ENCODE peak calls at places on chromosomes 3 and 15, in four cellular contexts. U is NT2/D1, V is GM12878, N is HepG2. W is an unnamed sample.

GRCh38 chr3:17233398-17233800 is 348.6 kb downstream of the PLCL2 start:
- DNase-seq in U (peak; percentile 20), V (peak; percentile 51), N (peak; percentile 66), W (peak; percentile 56)

GRCh38 chr3:150220791-150221190 is 187.3 kb upstream of the TSC22D2 start:
- DNase-seq in U (no peak), V (no peak), N (no peak), W (no peak)

GRCh38 chr15:40985541-40986330 is 32.5 kb downstream of the CHAC1 start:
- DNase-seq in U (no peak), V (no peak), N (no peak), W (no peak)

GRCh38 chr15:48507416-48508065 is 138.0 kb downstream of the FBN1 start:
- DNase-seq in U (peak; percentile 47), V (peak; percentile 8), N (peak; percentile 43), W (peak; percentile 38)

GRCh38 chr15:70284438-70285214 is 186.9 kb upstream of the TLE3 start:
- DNase-seq in U (no peak), V (no peak), N (no peak), W (no peak)

GRCh38 chr3:46127503-46127902 is 80.6 kb downstream of the CCR1 start:
- DNase-seq in U (no peak), V (no peak), N (peak; percentile 3), W (no peak)

GRCh38 chr3:3200632-3201212 is 21.2 kb upstream of the CRBN start:
- DNase-seq in U (peak; percentile 65), V (peak; percentile 12), N (peak; percentile 71), W (peak; percentile 16)

GRCh38 chr15:77335298-77335697 is 84.6 kb downstream of the PEAK1 start:
- DNase-seq in U (no peak), V (no peak), N (no peak), W (no peak)

GRCh38 chr15:57090460-57090859 is 172.0 kb downstream of the TCF12 start:
- DNase-seq in U (no peak), V (no peak), N (no peak), W (peak; percentile 57)

GRCh38 chr3:146972726-146973125 is 367.6 kb upstream of the PLSCR5 start:
- DNase-seq in U (no peak), V (no peak), N (no peak), W (no peak)

GRCh38 chr3:99502871-99503270 is 135.5 kb upstream of the COL8A1 start:
- DNase-seq in U (no peak), V (no peak), N (no peak), W (no peak)

GRCh38 chr15:54033954-54034458 is 55.8 kb downstream of the UNC13C start:
- DNase-seq in U (no peak), V (no peak), N (no peak), W (no peak)

GRCh38 chr3:194187543-194187942 is 51.6 kb downstream of the HES1 start:
- DNase-seq in U (no peak), V (no peak), N (no peak), W (no peak)

GRCh38 chr3:101513419-101513986 is 491 bp upstream of the SENP7 start:
- DNase-seq in U (no peak), V (no peak), N (no peak), W (no peak)

GRCh38 chr3:33313331-33313730 is 36.1 kb downstream of the FBXL2 start:
- DNase-seq in U (no peak), V (no peak), N (no peak), W (no peak)

GRCh38 chr3:12170207-12170606 is 11.5 kb upstream of the TIMP4 start:
- DNase-seq in U (no peak), V (no peak), N (no peak), W (no peak)

GRCh38 chr3:43076857-43077256 is 29.0 kb downstream of the POMGNT2 start:
- DNase-seq in U (no peak), V (no peak), N (no peak), W (no peak)

GRCh38 chr15:35545316-35545824 is 595 bp downstream of the DPH6 start:
- DNase-seq in U (no peak), V (peak; percentile 16), N (peak; percentile 6), W (peak; percentile 33)

GRCh38 chr15:40112789-40113188 is 4.1 kb upstream of the BMF start:
- DNase-seq in U (no peak), V (no peak), N (no peak), W (no peak)

GRCh38 chr3:131708216-131708615 is 205.4 kb upstream of the MRPL3 start:
- DNase-seq in U (no peak), V (no peak), N (no peak), W (no peak)

DNA sequence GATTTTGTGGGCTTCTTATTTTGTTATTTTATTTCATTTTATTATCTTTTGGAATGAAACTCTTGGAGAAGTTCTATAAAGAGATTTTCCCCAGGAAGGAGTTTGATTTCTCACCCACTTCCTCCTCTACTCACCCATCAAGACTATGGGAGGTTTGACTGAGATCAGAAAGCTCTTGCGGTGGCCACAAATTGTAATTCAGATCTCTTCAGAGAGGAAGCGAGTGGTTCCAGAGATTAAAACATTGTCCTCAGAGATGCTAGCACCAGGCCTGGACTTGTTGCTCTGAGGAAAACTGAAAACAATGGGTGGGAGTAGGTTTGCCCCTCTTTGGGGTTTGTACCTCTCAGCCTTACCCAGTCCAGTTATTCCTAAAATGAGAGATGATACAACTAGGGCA is 8.1 kb upstream of the MUC13 start:
- DNase-seq in U (no peak), V (no peak), N (no peak), W (no peak)
- TF ChIP-seq SUZ12 in U (no peak), V (no peak), N (no peak), W (no peak)

GRCh38 chr15:33154366-33155166 is 39.9 kb downstream of the FMN1 start:
- DNase-seq in U (no peak), V (no peak), N (no peak), W (no peak)
- TF ChIP-seq SUZ12 in U (no peak), V (no peak), N (no peak), W (no peak)

GRCh38 chr15:30962079-30962478 is 29.3 kb downstream of the MTMR10 start:
- DNase-seq in U (no peak), V (no peak), N (no peak), W (no peak)
- TF ChIP-seq SUZ12 in U (no peak), V (no peak), N (no peak), W (no peak)

GRCh38 chr3:55735976-55736375 is 248.9 kb upstream of the WNT5A start:
- DNase-seq in U (no peak), V (no peak), N (no peak), W (no peak)
- TF ChIP-seq SUZ12 in U (no peak), V (no peak), N (no peak), W (no peak)

DNA sequence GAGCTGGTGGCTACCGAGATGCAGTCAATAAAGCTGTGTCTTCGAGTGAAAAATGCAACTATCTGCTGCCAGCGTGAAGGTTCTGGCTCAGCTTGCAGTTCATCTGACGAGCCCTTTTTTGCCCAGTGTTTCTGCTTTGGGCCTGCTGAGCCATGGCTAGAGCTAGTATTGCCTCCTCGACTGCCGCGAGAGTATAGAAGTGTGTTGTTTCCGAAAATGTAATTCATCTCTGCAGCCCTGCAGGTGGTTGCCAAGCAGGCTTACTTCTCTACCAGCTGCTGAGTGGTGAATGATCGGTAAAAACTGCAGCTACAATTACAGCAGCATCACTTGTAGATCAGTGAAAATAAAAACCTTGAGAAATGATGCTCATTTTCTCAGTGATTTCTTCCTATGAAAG is 114.8 kb downstream of the DLG1 start:
- DNase-seq in U (no peak), V (no peak), N (no peak), W (peak; percentile 7)
- TF ChIP-seq SUZ12 in U (no peak), V (no peak), N (no peak), W (no peak)

DNA sequence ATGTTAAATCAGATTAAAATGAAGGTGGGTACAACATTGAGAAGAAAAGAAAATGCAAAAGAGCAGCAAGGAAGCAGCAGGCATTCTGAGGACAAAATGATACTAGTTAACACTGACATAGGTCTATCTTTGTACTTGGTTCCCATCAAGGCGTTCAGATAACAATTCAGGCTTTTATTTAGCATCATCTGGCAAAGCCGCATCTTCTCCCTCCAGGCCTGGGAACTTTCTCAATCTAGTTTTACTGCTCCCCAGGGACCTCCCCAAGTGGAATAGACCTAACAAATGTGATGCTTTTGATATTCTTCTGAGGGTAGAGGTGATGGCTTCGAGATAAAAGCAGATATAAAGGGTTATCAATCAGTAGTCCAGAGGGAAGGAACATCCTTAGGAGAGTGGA is 130.6 kb downstream of the C3orf38 start:
- DNase-seq in U (no peak), V (no peak), N (no peak), W (no peak)
- TF ChIP-seq SUZ12 in U (no peak), V (no peak), N (no peak), W (no peak)

GRCh38 chr15:47384316-47384715 is 333.0 kb upstream of the SEMA6D start:
- DNase-seq in U (no peak), V (no peak), N (no peak), W (no peak)
- TF ChIP-seq SUZ12 in U (no peak), V (no peak), N (no peak), W (no peak)

GRCh38 chr3:38138347-38139190 is at the start of gene MYD88:
- DNase-seq in U (peak; percentile 36), V (no peak), N (peak; percentile 63), W (no peak)
- TF ChIP-seq SUZ12 in U (no peak), V (no peak), N (no peak), W (no peak)

GRCh38 chr15:60729850-60730458 is 251.0 kb upstream of the ICE2 start:
- DNase-seq in U (no peak), V (no peak), N (no peak), W (no peak)
- TF ChIP-seq SUZ12 in U (no peak), V (no peak), N (no peak), W (no peak)

DNA sequence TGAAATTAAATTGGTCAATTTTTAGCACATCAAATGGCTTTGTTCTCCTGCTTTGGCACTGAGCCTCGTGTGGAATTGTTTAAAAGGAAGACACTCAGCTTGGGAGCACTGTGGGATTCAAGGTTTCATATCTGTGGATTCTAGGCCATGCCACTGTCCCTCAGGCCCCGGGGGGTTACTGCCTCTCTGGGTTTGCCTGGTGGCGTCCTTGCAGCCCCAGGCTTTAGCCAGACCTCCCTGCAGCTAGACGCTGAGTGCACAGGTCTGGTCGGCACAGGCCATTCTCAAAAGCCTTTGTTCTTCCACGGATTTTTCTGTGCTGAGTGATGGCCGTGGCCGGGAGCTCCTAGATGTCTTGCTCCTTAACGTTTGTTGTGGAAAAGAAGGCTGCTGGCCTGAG is 76.2 kb downstream of the CACNA2D3 start:
- DNase-seq in U (no peak), V (no peak), N (no peak), W (no peak)
- TF ChIP-seq SUZ12 in U (no peak), V (no peak), N (no peak), W (no peak)